ENCODE peak calls at places on chromosomes 2 and 18, in four cellular contexts. C is fibroblast of the aortic adventitia; V is naive thymus-derived CD4-positive, alpha-beta T cell; N is AG04450. D is an unnamed sample.

GRCh38 chr2:54557601-54558187 is 101.6 kb downstream of the SPTBN1 start:
- DNase-seq in N (no peak), V (peak; percentile 75), C (peak; percentile 42), D (no peak)

GRCh38 chr2:14285812-14286211 is 346.7 kb upstream of the LRATD1 start:
- DNase-seq in N (no peak), V (no peak), C (no peak), D (no peak)

GRCh38 chr2:151032741-151033152 is 228.9 kb downstream of the RBM43 start:
- DNase-seq in V (no peak), N (peak; percentile 99), C (peak; percentile 96), D (no peak)

GRCh38 chr2:11550901-11551568 is 17.2 kb downstream of the GREB1 start:
- DNase-seq in N (no peak), V (no peak), C (no peak), D (no peak)

GRCh38 chr2:237026981-237027711 is 58.5 kb upstream of the COPS8 start:
- DNase-seq in V (peak; percentile 30), N (peak; percentile 16), C (peak; percentile 86), D (peak; percentile 41)

GRCh38 chr2:237935740-237936452 is 30.9 kb upstream of the UBE2F start:
- DNase-seq in N (no peak), C (peak; percentile 47), V (no peak), D (peak; percentile 2)

GRCh38 chr2:20209373-20210109 is 15.4 kb downstream of the SDC1 start:
- DNase-seq in V (no peak), N (no peak), C (no peak), D (no peak)

GRCh38 chr2:85998071-85998991 is 107.4 kb downstream of the POLR1A start:
- DNase-seq in V (no peak), C (peak; percentile 93), N (peak; percentile 33), D (no peak)

GRCh38 chr2:27016801-27017325 is 15.9 kb upstream of the TMEM214 start:
- DNase-seq in V (peak; percentile 26), C (peak; percentile 87), N (peak; percentile 47), D (peak; percentile 40)

GRCh38 chr2:12727641-12728040 is 10.9 kb downstream of the TRIB2 start:
- DNase-seq in V (no peak), N (no peak), C (no peak), D (no peak)

GRCh38 chr18:79418642-79419041 is 22.9 kb downstream of the NFATC1 start:
- DNase-seq in V (no peak), N (no peak), C (no peak), D (no peak)

GRCh38 chr18:2961828-2962227 is 51.1 kb downstream of the LPIN2 start:
- DNase-seq in N (no peak), V (no peak), C (peak; percentile 77), D (no peak)

GRCh38 chr2:71500426-71501079 is 47.2 kb downstream of the DYSF start:
- DNase-seq in C (peak; percentile 16), V (no peak), N (no peak), D (no peak)

GRCh38 chr2:101546376-101547058 is 71.6 kb upstream of the RFX8 start:
- DNase-seq in N (no peak), V (no peak), C (peak; percentile 60), D (no peak)

GRCh38 chr2:204441316-204441715 is 104.0 kb upstream of the PARD3B start:
- DNase-seq in N (no peak), C (peak; percentile 28), V (no peak), D (no peak)

GRCh38 chr2:74290466-74291216 is 52.6 kb downstream of the SLC4A5 start:
- DNase-seq in N (no peak), C (no peak), V (peak; percentile 57), D (no peak)

GRCh38 chr2:126304147-126304546 is 351.8 kb upstream of the GYPC start:
- DNase-seq in N (no peak), C (no peak), V (no peak), D (no peak)

GRCh38 chr2:166375205-166375735 is 474 bp downstream of the SCN9A start:
- DNase-seq in C (peak; percentile 17), N (no peak), V (no peak), D (no peak)

GRCh38 chr18:46868171-46868921 is 49.0 kb downstream of the PIAS2 start:
- DNase-seq in C (no peak), V (no peak), N (no peak), D (peak; percentile 24)

GRCh38 chr2:84904717-84905174 is 710 bp upstream of the TMSB10 start:
- DNase-seq in C (peak; percentile 58), V (peak; percentile 49), N (no peak), D (no peak)

GRCh38 chr2:226540204-226540994 is 259.2 kb downstream of the IRS1 start:
- DNase-seq in V (no peak), C (no peak), N (no peak), D (no peak)

GRCh38 chr2:173841110-173841509 is 124.1 kb downstream of the SP3 start:
- DNase-seq in N (no peak), C (no peak), V (no peak), D (no peak)

GRCh38 chr2:173153486-173153885 is 77.8 kb downstream of the MAP3K20 start:
- DNase-seq in C (no peak), V (no peak), N (no peak), D (no peak)

GRCh38 chr2:130776550-130776949 is 21.2 kb downstream of the AMER3 start:
- DNase-seq in N (no peak), C (no peak), V (no peak), D (no peak)

GRCh38 chr18:37378616-37379015 is 187.0 kb downstream of the CELF4 start:
- DNase-seq in C (no peak), N (no peak), V (no peak), D (no peak)

GRCh38 chr2:105183555-105184323 is 57.8 kb upstream of the GPR45 start:
- DNase-seq in V (no peak), C (no peak), N (no peak), D (no peak)

GRCh38 chr2:183614797-183615429 is 490.7 kb downstream of the NUP35 start:
- DNase-seq in N (no peak), C (no peak), V (no peak), D (no peak)

GRCh38 chr2:17576802-17577201 is 36.3 kb downstream of the VSNL1 start:
- DNase-seq in V (no peak), C (no peak), N (no peak), D (no peak)

GRCh38 chr18:62329676-62330454 is 4.8 kb downstream of the TNFRSF11A start:
- DNase-seq in C (peak; percentile 80), N (peak; percentile 10), V (peak; percentile 22), D (no peak)

GRCh38 chr2:17816396-17817245 is at the start of gene MSGN1:
- DNase-seq in V (no peak), C (no peak), N (no peak), D (no peak)

GRCh38 chr18:45014047-45014501 is 333.4 kb downstream of the SETBP1 start:
- DNase-seq in V (no peak), C (peak; percentile 78), N (peak; percentile 49), D (no peak)

GRCh38 chr18:77765468-77765867 is 515.8 kb downstream of the GALR1 start:
- DNase-seq in N (no peak), C (no peak), V (no peak), D (no peak)

GRCh38 chr2:88658890-88659881 is 31.9 kb upstream of the EIF2AK3 start:
- DNase-seq in C (peak; percentile 84), V (no peak), N (no peak), D (no peak)

DNA sequence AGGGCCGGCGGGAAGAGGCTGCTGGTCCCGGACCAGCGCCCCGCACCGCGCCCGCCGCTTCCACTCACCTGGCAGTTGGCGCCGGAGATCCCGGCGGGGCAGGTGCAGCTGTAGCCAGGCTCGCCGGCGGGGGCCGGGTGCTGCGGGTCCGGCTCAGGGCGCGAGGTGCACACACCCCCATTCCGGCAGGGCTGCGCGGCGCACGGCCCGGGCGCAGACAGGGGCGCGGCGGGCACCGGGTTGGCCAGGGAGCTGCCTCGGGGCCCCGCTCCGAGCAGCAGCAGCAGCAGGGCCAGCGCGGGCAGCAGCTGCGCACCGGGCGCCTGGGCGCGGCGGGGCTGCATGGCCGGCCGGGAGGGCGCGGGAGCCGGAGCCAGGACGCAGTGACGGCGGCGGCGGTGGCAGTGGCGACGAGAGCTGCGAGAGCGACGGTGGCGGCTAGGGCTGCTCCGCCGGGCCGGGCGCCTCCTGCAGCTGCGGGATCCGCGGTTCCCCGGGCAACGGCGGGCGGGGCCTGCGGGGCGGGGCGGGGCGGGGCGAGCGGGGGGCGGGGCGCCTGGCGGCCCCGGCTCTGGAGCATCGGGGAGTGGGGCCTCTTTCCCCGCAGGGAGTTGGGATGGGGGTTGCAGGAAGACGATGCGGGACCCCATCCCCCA is at the start of gene DNER:
- DNase-seq in C (no peak), V (peak; percentile 19), N (no peak), D (no peak)
- H3K4me3 ChIP-seq in C (peak within 1 kb of the TSS; percentile 55), V (no peak within 1 kb of the TSS), N (peak within 1 kb of the TSS; percentile 53), D (peak within 1 kb of the TSS; percentile 33)

DNA sequence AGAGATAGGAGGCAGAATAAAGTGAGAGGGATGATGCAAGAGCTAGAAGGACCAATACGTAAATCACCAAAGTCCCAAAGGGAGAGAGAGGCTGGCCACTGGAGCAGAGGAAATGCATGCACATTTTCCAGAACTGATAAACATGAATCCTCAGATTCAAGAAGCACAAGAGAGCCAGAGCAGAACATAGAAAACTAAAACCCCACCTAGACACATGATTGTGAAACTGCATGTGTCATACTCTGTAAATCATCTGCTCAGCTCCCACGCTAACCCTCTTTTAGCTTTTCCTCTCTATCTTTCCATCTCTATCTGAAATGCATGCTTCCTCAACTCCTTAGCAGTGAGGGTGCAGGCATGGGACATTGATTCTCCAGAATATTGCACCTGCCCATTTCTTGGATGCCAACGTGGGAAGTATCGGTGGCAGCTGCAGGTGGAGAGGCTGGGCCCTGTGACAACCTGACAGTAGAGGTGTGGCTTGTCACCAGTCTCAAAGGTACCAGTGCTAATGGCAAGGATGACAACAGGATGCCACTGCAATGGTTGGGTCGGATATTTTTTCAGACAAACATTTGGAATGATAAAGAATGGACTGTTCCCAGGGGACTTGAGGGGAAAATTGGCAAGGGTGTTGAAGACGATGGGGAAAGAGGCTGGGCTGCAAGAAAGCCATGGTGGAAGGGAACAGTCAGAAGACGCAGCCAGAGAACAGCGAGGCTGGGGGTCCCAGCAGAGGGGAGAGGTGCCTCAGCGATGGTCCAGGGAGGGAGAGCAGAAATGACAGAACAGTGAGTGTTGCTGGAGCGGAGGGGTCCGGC is 89.4 kb upstream of the OTOS start:
- DNase-seq in N (no peak), V (no peak), C (peak; percentile 76), D (no peak)
- H3K4me3 ChIP-seq in N (no peak overlapping the region), V (no peak overlapping the region), C (no peak overlapping the region), D (no peak overlapping the region)

GRCh38 chr2:218229851-218230250 is 12.9 kb downstream of the ARPC2 start:
- DNase-seq in C (peak; percentile 28), N (no peak), V (no peak), D (no peak)
- H3K4me3 ChIP-seq in C (no peak overlapping the region), N (no peak overlapping the region), V (no peak overlapping the region), D (no peak overlapping the region)

DNA sequence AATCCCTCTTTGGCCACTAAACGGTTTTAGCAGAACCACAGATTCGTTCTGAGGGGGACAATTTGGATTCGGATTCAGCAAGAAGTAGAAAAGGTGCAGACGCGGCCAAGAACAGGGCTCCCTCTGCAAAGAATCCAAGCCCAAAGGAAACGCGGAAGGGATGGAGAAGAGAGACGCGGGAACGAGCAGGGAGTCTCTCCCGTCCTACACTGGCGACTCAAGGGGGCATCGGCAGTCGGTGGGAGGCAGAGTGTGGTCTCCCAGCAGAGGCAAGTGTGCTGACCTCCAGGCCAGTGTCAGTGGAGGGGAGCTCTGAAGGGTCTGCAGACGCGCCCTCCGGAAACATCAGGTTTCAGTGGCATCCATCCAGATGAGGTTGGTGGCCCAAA is 1.1 kb downstream of the TMEM163 start:
- DNase-seq in N (no peak), V (no peak), C (no peak), D (no peak)
- H3K4me3 ChIP-seq in N (no peak overlapping the region), V (peak overlapping the region; percentile 26), C (no peak overlapping the region), D (no peak overlapping the region)

D was measured in HL-60.